ENCODE peak calls at places on chromosome 21, in ten cellular contexts. F is Peyer's patch, V is pancreas, X is cardiac muscle cell, D is H1, E is PC-9, Q is fibroblast of lung, G is BJ, C is brain microvascular endothelial cell, J is esophagus squamous epithelium. P is an unnamed sample. For H3K36me3, the result is how much of the 10 kb centered on the place peaks cover.

GRCh38 chr21:17783816-17784598 is 35.1 kb downstream of the C21orf91 start:
- DNase-seq in F (no peak), V (no peak), X (no peak), D (no peak), E (no peak), Q (no peak), G (no peak), C (no peak), J (no peak), P (peak)

GRCh38 chr21:37675202-37675801 is 241.0 kb downstream of the KCNJ6 start:
- DNase-seq in F (peak), V (peak), X (peak), D (peak), E (no peak), Q (peak), G (no peak), C (peak), J (no peak), P (peak)

GRCh38 chr21:31011412-31011811 is 26.9 kb downstream of the KRTAP19-8 start:
- DNase-seq in F (peak), V (no peak), X (no peak), D (no peak), E (no peak), Q (no peak), G (no peak), C (no peak), J (no peak), P (no peak)

GRCh38 chr21:33402011-33402979 is 918 bp upstream of the IFNGR2 start:
- DNase-seq in F (peak), V (peak), X (peak), D (peak), E (no peak), Q (peak), G (peak), C (peak), J (no peak), P (peak)

GRCh38 chr21:16192900-16193299 is 463.1 kb downstream of the USP25 start:
- DNase-seq in F (no peak), V (no peak), X (peak), D (no peak), E (no peak), Q (peak), G (no peak), C (no peak), J (no peak), P (no peak)

GRCh38 chr21:17491716-17492414 is 21.0 kb upstream of the CXADR start:
- DNase-seq in F (no peak), V (no peak), X (peak), D (no peak), E (peak), Q (peak), G (peak), C (peak), J (no peak), P (no peak)

GRCh38 chr21:24045775-24046215 is 1561.5 kb downstream of the MRPL39 start:
- DNase-seq in F (peak), V (peak), X (peak), D (peak), E (no peak), Q (peak), G (no peak), C (peak), J (no peak), P (no peak)

GRCh38 chr21:34336756-34337391 is 26.9 kb upstream of the KCNE2 start:
- DNase-seq in F (no peak), V (no peak), X (peak), D (peak), E (no peak), Q (peak), G (peak), C (peak), J (no peak), P (no peak)

GRCh38 chr21:16116798-16117197 is 387.0 kb downstream of the USP25 start:
- DNase-seq in F (no peak), V (no peak), X (peak), D (no peak), E (no peak), Q (peak), G (no peak), C (peak), J (no peak), P (no peak)

GRCh38 chr21:36709868-36710728 is 11.2 kb downstream of the SIM2 start:
- DNase-seq in F (peak), V (no peak), X (no peak), D (peak), E (no peak), Q (no peak), G (no peak), C (no peak), J (no peak), P (no peak)

GRCh38 chr21:16983425-16983824 is 529.4 kb upstream of the CXADR start:
- DNase-seq in F (no peak), V (no peak), X (no peak), D (no peak), E (no peak), Q (no peak), G (no peak), C (no peak), J (no peak), P (no peak)

GRCh38 chr21:38908537-38908936 is 102.8 kb downstream of the ETS2 start:
- DNase-seq in F (no peak), V (no peak), X (no peak), D (no peak), E (no peak), Q (no peak), G (no peak), C (no peak), J (no peak), P (no peak)

GRCh38 chr21:38914531-38915385 is 109.0 kb downstream of the ETS2 start:
- DNase-seq in F (peak), V (no peak), X (peak), D (peak), E (no peak), Q (peak), G (no peak), C (no peak), J (no peak), P (no peak)

GRCh38 chr21:34126269-34126668 is 52.9 kb downstream of the MRPS6 start:
- DNase-seq in F (no peak), V (no peak), X (no peak), D (no peak), E (no peak), Q (peak), G (peak), C (no peak), J (no peak), P (no peak)

GRCh38 chr21:33414068-33414467 is 10.9 kb downstream of the IFNGR2 start:
- DNase-seq in F (no peak), V (no peak), X (no peak), D (no peak), E (no peak), Q (no peak), G (no peak), C (no peak), J (no peak), P (no peak)

GRCh38 chr21:33673473-33673872 is 31.2 kb downstream of the ITSN1 start:
- DNase-seq in F (no peak), V (no peak), X (no peak), D (no peak), E (no peak), Q (no peak), G (no peak), C (no peak), J (no peak), P (no peak)

GRCh38 chr21:34835526-34835925 is 166.7 kb downstream of the CLIC6 start:
- DNase-seq in F (no peak), V (no peak), X (peak), D (no peak), E (no peak), Q (no peak), G (peak), C (no peak), J (no peak), P (no peak)

DNA sequence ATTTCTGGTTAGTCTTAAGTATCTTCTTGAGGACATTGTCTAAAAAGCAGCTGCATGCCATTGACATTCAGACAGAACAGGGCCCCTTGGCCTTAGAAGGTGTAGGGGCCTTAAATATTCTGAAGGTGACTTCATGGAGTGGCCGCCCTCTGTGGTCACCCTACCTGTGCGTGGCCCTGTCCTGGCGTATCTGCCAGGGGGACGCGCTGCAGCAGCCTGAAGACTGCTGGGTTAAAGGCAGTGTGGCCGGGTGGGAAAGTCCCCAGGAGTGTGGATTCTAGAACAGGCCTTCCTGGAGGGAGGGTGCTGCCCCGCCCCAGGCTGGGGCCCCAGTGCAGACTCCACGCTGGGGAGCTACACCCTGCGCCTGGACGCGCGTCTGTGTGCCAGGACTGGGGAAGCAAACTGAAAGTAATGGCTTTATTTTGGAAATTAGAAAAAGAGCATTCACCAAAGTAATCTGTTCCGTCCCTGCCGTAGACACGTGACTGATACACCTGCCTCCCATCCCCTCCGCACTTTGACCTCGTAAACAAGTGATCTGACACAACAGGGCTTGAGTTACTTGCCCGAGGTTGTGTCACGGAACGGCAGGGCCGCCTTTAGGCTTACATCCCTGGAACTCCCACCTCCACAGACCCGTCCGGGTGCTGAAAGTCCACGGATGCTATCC is 1.8 kb downstream of the AGPAT3 start:
- DNase-seq in F (peak), V (peak), X (no peak), D (peak), E (no peak), Q (no peak), G (no peak), C (no peak), J (no peak), P (peak)
- H3K4me3 ChIP-seq in F (peak), V (peak), X (no peak), D (peak), E (peak), Q (peak), G (peak), C (peak), J (peak), P (peak)

GRCh38 chr21:29621525-29621924 is 318.3 kb downstream of the GRIK1 start:
- DNase-seq in F (no peak), V (no peak), X (no peak), D (no peak), E (no peak), Q (no peak), G (no peak), C (no peak), J (no peak), P (no peak)
- H3K36me3 ChIP-seq in F (under half), V (under half), X (under half), D (under half), E (under half), Q (under half), G (under half), C (under half), J (under half), P (under half)

DNA sequence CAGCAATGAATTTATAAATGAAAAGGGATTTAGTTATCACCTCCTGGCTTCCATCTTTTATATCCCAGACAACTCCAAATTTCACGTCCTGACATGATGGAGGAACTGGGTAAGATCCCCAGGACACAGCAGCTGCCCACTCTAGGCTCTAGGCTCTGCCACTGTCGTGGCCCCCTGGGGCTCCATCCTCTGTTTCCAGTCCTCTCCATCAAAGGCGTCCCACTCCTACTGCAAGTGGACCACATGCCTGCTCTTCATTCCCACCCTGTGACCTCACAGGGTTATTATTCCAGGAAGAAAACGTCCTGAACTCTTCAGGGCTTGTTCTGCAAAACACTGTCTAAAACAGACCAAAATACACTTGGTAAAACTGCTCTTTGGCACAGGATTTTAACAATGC is 11.9 kb downstream of the URB1 start:
- DNase-seq in F (no peak), V (no peak), X (no peak), D (no peak), E (no peak), Q (peak), G (no peak), C (no peak), J (no peak), P (no peak)
- H3K4me3 ChIP-seq in F (no peak), V (no peak), X (no peak), D (no peak), E (no peak), Q (no peak), G (no peak), C (no peak), J (no peak), P (no peak)

GRCh38 chr21:46211786-46212720 is 16.5 kb downstream of the LSS start:
- DNase-seq in F (peak), V (no peak), X (no peak), D (no peak), E (no peak), Q (no peak), G (no peak), C (no peak), J (no peak), P (no peak)

GRCh38 chr21:46212721-46213484 is 15.7 kb downstream of the LSS start:
- DNase-seq in F (peak), V (no peak), X (no peak), D (no peak), E (no peak), Q (no peak), G (no peak), C (no peak), J (no peak), P (no peak)

GRCh38 chr21:46208761-46209721 is 19.5 kb downstream of the LSS start:
- DNase-seq in F (no peak), V (no peak), X (no peak), D (no peak), E (no peak), Q (no peak), G (no peak), C (no peak), J (no peak), P (no peak)

GRCh38 chr21:46211376-46211775 is 17.2 kb downstream of the LSS start:
- DNase-seq in F (peak), V (no peak), X (no peak), D (no peak), E (no peak), Q (no peak), G (no peak), C (no peak), J (no peak), P (no peak)

GRCh38 chr21:46210378-46211136 is 18.0 kb downstream of the LSS start:
- DNase-seq in F (no peak), V (no peak), X (no peak), D (no peak), E (no peak), Q (no peak), G (no peak), C (no peak), J (no peak), P (no peak)
- H3K36me3 ChIP-seq in F (under half), V (under half), X (under half), D (under half), E (under half), Q (half or more), G (under half), C (half or more), J (half or more), P (under half)

DNA sequence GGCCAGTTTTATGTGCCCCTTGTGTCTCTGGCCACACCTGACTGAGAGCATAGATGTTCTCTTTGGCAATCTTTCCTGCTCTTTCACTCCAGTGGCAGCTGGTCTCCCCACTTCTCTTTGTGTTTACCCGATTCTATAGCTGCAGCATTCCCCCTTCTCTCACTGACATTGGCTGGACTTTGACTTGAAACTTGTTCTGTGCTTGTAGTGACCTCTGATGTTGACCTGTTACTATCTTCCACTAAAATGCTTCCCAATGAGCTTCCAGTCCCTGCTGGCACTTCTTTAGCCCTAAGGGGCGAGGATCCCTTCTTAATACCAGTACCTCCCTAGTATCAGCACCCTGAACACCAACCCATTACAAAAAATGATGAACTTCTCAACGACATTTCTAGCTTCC is 653.3 kb downstream of the LTN1 start:
- DNase-seq in F (no peak), V (no peak), X (no peak), D (no peak), E (no peak), Q (no peak), G (no peak), C (no peak), J (no peak), P (no peak)
- H3K4me3 ChIP-seq in F (no peak), V (no peak), X (no peak), D (no peak), E (no peak), Q (no peak), G (no peak), C (no peak), J (no peak), P (no peak)

DNA sequence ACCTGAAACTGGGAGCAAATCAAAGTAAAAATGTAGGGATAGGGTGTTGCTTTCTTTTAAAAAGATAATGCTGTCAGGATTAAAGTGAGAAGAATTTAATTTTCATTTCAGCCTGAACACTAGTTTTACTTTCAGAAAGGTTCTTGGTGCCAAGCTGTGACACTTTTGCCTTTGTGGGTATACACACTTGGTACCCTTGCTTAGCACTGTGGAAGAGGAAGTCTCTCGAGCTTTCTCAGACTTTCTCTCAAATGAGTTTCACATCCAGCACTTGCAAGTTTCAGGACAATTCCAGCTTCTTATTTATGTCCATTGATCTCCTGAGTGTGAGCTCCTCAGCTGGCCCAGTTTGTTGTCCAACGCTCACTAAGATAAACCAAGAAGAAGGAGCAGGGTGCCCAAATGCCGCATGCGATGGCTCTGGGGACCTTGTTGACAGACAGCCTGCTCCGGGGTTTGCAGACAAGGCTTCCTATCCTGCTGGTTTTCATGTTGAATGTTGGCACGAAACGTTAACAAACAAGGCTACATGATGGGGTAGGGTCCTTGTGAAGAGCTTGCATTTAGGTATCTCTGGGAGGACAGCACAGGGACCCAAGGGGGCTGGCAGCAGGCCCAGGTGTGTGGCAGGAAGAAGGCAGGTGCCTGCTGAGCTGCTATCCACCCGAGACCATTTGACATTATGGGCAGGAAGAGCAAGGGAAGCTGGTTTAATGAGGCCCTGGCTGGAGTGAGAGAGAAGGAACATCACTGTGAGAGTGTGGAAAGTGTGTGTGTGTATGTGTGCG is 79.7 kb downstream of the POFUT2 start:
- DNase-seq in F (no peak), V (no peak), X (no peak), D (no peak), E (no peak), Q (no peak), G (no peak), C (no peak), J (no peak), P (no peak)
- H3K36me3 ChIP-seq in F (under half), V (under half), X (under half), D (under half), E (under half), Q (under half), G (under half), C (half or more), J (under half), P (under half)

P was measured in GM06990.